ENCODE peak calls at places on chromosome 7, in seven cellular contexts. F, J, C, K, Y, P and V are unnamed samples. For H3K4me1, the result is how much of the 10 kb centered on the place peaks cover.

GRCh38 chr7:73701357-73701995 is 18.0 kb downstream of the STX1A start:
- DNase-seq in F (no peak), J (peak), C (no peak), K (peak), Y (peak), P (no peak), V (no peak)

GRCh38 chr7:43298617-43299016 is 186.2 kb downstream of the HECW1 start:
- DNase-seq in F (no peak), J (no peak), C (no peak), K (no peak), Y (no peak), P (no peak), V (no peak)

GRCh38 chr7:48924433-48924832 is at the start of gene CDC14C:
- DNase-seq in F (peak), J (no peak), C (no peak), K (no peak), Y (no peak), P (no peak), V (no peak)

GRCh38 chr7:117825132-117825531 is 48.1 kb downstream of the CTTNBP2 start:
- DNase-seq in F (no peak), J (no peak), C (no peak), K (no peak), Y (no peak), P (no peak), V (no peak)

GRCh38 chr7:121160150-121161008 is 168.4 kb upstream of the WNT16 start:
- DNase-seq in F (no peak), J (no peak), C (no peak), K (no peak), Y (no peak), P (no peak), V (no peak)

GRCh38 chr7:103380395-103381191 is 33.1 kb downstream of the PSMC2 start:
- DNase-seq in F (no peak), J (no peak), C (no peak), K (no peak), Y (no peak), P (no peak), V (no peak)

GRCh38 chr7:21996641-21997040 is 50.9 kb upstream of the CDCA7L start:
- DNase-seq in F (no peak), J (no peak), C (no peak), K (no peak), Y (no peak), P (no peak), V (no peak)

GRCh38 chr7:84354866-84355265 is 160.3 kb upstream of the SEMA3A start:
- DNase-seq in F (no peak), J (no peak), C (no peak), K (no peak), Y (no peak), P (no peak), V (no peak)

GRCh38 chr7:44985033-44985695 is 6.3 kb upstream of the MYO1G start:
- DNase-seq in F (no peak), J (no peak), C (no peak), K (no peak), Y (no peak), P (no peak), V (no peak)

GRCh38 chr7:132491546-132491945 is 84.7 kb downstream of the PLXNA4 start:
- DNase-seq in F (no peak), J (no peak), C (no peak), K (no peak), Y (no peak), P (no peak), V (no peak)

GRCh38 chr7:141575164-141575563 is 24.0 kb downstream of the AGK start:
- DNase-seq in F (no peak), J (no peak), C (no peak), K (no peak), Y (no peak), P (no peak), V (no peak)

GRCh38 chr7:36871863-36872262 is 147.6 kb upstream of the AOAH start:
- DNase-seq in F (no peak), J (no peak), C (no peak), K (no peak), Y (no peak), P (no peak), V (no peak)

GRCh38 chr7:157522954-157523353 is 186.2 kb downstream of the DNAJB6 start:
- DNase-seq in F (no peak), J (no peak), C (no peak), K (no peak), Y (no peak), P (no peak), V (peak)

GRCh38 chr7:135232720-135233119 is 918 bp upstream of the STRA8 start:
- DNase-seq in F (no peak), J (no peak), C (no peak), K (no peak), Y (no peak), P (no peak), V (no peak)

GRCh38 chr7:50982626-50983025 is 199.9 kb upstream of the GRB10 start:
- DNase-seq in F (no peak), J (no peak), C (no peak), K (no peak), Y (no peak), P (no peak), V (no peak)

GRCh38 chr7:156668130-156668741 is 27.7 kb downstream of the RNF32 start:
- DNase-seq in F (no peak), J (no peak), C (no peak), K (no peak), Y (no peak), P (no peak), V (no peak)

GRCh38 chr7:27181176-27181520 is 3.9 kb downstream of the HOXA11 start:
- DNase-seq in F (no peak), J (no peak), C (no peak), K (no peak), Y (no peak), P (peak), V (peak)

GRCh38 chr7:124856299-124856888 is 73.2 kb downstream of the POT1 start:
- DNase-seq in F (no peak), J (no peak), C (no peak), K (peak), Y (peak), P (no peak), V (no peak)

GRCh38 chr7:31633894-31634494 is 53.0 kb upstream of the PPP1R17 start:
- DNase-seq in F (no peak), J (peak), C (no peak), K (peak), Y (peak), P (peak), V (no peak)

GRCh38 chr7:24824896-24825295 is 67.6 kb upstream of the GSDME start:
- DNase-seq in F (no peak), J (no peak), C (no peak), K (no peak), Y (no peak), P (no peak), V (no peak)

GRCh38 chr7:42227523-42227922 is 9.5 kb downstream of the GLI3 start:
- DNase-seq in F (no peak), J (no peak), C (no peak), K (no peak), Y (no peak), P (no peak), V (no peak)

GRCh38 chr7:155373359-155374273 is 75.9 kb downstream of the INSIG1 start:
- DNase-seq in F (peak), J (no peak), C (no peak), K (no peak), Y (no peak), P (no peak), V (no peak)

GRCh38 chr7:103593691-103594090 is 147.7 kb upstream of the SLC26A5 start:
- DNase-seq in F (no peak), J (no peak), C (no peak), K (no peak), Y (no peak), P (no peak), V (no peak)

GRCh38 chr7:30556854-30557644 is 37.6 kb upstream of the GARS1 start:
- DNase-seq in F (no peak), J (no peak), C (no peak), K (no peak), Y (no peak), P (no peak), V (no peak)

GRCh38 chr7:98869374-98870070 is at the start of gene TMEM130:
- DNase-seq in F (no peak), J (no peak), C (no peak), K (no peak), Y (no peak), P (no peak), V (peak)

GRCh38 chr7:101238226-101239182 is 902 bp upstream of the CLDN15 start:
- DNase-seq in F (no peak), J (no peak), C (no peak), K (no peak), Y (no peak), P (no peak), V (no peak)

GRCh38 chr7:46152671-46153070 is 231.6 kb upstream of the IGFBP3 start:
- DNase-seq in F (no peak), J (no peak), C (no peak), K (no peak), Y (no peak), P (no peak), V (no peak)

GRCh38 chr7:153682628-153683027 is 369.6 kb upstream of the DPP6 start:
- DNase-seq in F (no peak), J (no peak), C (no peak), K (no peak), Y (no peak), P (no peak), V (no peak)

GRCh38 chr7:116802144-116802747 is 60.1 kb upstream of the CAPZA2 start:
- DNase-seq in F (no peak), J (no peak), C (no peak), K (no peak), Y (no peak), P (no peak), V (no peak)

GRCh38 chr7:380724-381210 is 90.8 kb downstream of the FOXL3 start:
- DNase-seq in F (peak), J (no peak), C (no peak), K (no peak), Y (no peak), P (peak), V (peak)

GRCh38 chr7:18356195-18356645 is 139.3 kb upstream of the HDAC9 start:
- DNase-seq in F (no peak), J (no peak), C (no peak), K (peak), Y (peak), P (no peak), V (no peak)

GRCh38 chr7:87398441-87398840 is 53.0 kb downstream of the CROT start:
- DNase-seq in F (no peak), J (no peak), C (no peak), K (no peak), Y (no peak), P (no peak), V (no peak)

GRCh38 chr7:137804819-137805218 is 42.0 kb downstream of the DGKI start:
- DNase-seq in F (no peak), J (no peak), C (no peak), K (no peak), Y (no peak), P (no peak), V (no peak)

GRCh38 chr7:668139-668871 is 58.2 kb upstream of the DNAAF5 start:
- DNase-seq in F (no peak), J (no peak), C (no peak), K (no peak), Y (no peak), P (peak), V (no peak)

GRCh38 chr7:123929107-123929506 is 4.1 kb downstream of the SPAM1 start:
- DNase-seq in F (no peak), J (no peak), C (no peak), K (no peak), Y (no peak), P (no peak), V (no peak)

GRCh38 chr7:279821-280220 is 10.1 kb upstream of the FOXL3 start:
- DNase-seq in F (no peak), J (no peak), C (no peak), K (no peak), Y (no peak), P (no peak), V (no peak)

GRCh38 chr7:51589111-51589510 is 272.5 kb upstream of the COBL start:
- DNase-seq in F (no peak), J (no peak), C (no peak), K (no peak), Y (no peak), P (no peak), V (no peak)

GRCh38 chr7:1919539-1920265 is 249.6 kb downstream of the ELFN1 start:
- DNase-seq in F (peak), J (peak), C (no peak), K (no peak), Y (no peak), P (peak), V (no peak)

GRCh38 chr7:6480323-6480660 is 32.5 kb upstream of the DAGLB start:
- DNase-seq in F (no peak), J (no peak), C (no peak), K (no peak), Y (no peak), P (no peak), V (no peak)
- H3K4me1 ChIP-seq in F (half or more), J (under half), C (under half), K (under half), Y (under half), P (half or more), V (under half)

DNA sequence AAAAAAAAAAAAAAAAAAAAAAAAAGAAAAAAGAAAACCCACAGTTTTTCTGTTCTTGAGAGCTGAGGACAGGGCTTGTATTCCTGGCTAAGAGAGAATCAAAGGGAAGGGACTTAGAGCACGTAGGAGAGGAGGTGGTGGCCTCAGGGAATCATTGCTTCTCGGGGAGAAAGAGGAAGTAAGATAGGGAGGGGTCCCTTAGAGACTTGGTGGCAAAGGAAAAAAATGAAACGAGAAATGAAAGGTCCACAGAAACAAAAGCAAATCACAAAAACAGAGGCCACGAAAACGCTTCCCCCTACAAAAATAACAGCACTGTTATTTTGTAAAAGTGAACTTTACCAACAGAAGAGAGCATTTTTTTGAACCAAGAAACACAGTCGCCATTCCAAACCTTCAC is 323.1 kb upstream of the GALNT17 start:
- DNase-seq in F (no peak), J (no peak), C (no peak), K (no peak), Y (no peak), P (no peak), V (no peak)
- H3K4me3 ChIP-seq in F (no peak), J (no peak), C (no peak), K (no peak), Y (no peak), P (no peak), V (no peak)

DNA sequence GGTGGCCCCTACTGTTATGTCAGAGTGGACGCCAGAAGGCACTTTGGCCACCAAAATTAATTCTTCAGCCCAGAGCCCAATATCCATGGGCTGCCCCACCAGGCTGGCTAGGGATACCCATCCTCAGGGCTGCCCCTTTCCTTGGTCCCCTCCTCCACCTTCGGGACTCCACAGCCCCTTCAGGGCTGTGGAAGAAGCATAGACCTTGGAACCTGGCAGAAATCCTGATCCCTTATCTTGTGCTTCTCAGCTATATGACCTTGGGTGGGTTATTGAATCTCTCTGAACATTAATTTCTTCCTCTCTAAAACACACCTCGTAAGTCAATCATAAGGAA is 499 bp upstream of the TMUB1 start:
- DNase-seq in F (no peak), J (no peak), C (no peak), K (no peak), Y (no peak), P (no peak), V (no peak)
- H3K4me1 ChIP-seq in F (half or more), J (half or more), C (under half), K (under half), Y (under half), P (half or more), V (half or more)

GRCh38 chr7:107643938-107644703 is 16.5 kb upstream of the SLC26A4 start:
- DNase-seq in F (no peak), J (no peak), C (no peak), K (no peak), Y (no peak), P (no peak), V (no peak)
- H3K4me3 ChIP-seq in F (no peak), J (no peak), C (peak), K (no peak), Y (no peak), P (no peak), V (peak)